ENCODE peak calls at places on chromosome 5, in nine cellular contexts. C is H54, R is kidney tubule cell, Q is IMR-90, V is transverse colon, M is hypothalamus, B is progenitor cell of endocrine pancreas, E is EL, W is NCI-H1105 treated with DMSO at 0.1 percent for 48 hours. D is an unnamed sample.

GRCh38 chr5:1035421-1036405 is 27.1 kb downstream of the NKD2 start:
- DNase-seq in R (no peak), M (no peak), C (no peak), B (no peak), E (no peak), W (no peak), Q (no peak), V (no peak), D (no peak)

GRCh38 chr5:34648522-34649158 is 7.5 kb upstream of the RAI14 start:
- DNase-seq in B (no peak), R (peak), C (no peak), M (no peak), V (no peak), Q (no peak), E (peak), W (no peak), D (no peak)

GRCh38 chr5:67748165-67748690 is 467.3 kb upstream of the PIK3R1 start:
- DNase-seq in M (no peak), B (no peak), Q (no peak), C (no peak), E (no peak), W (no peak), V (no peak), R (no peak), D (no peak)

GRCh38 chr5:86500947-86501346 is 116.8 kb upstream of the COX7C start:
- DNase-seq in V (no peak), E (no peak), R (peak), W (no peak), B (no peak), M (no peak), C (no peak), Q (no peak), D (no peak)

GRCh38 chr5:74641778-74642542 is 1.4 kb upstream of the ENC1 start:
- DNase-seq in Q (peak), B (no peak), W (no peak), C (no peak), E (peak), V (peak), M (peak), R (peak), D (peak)

GRCh38 chr5:128538249-128539037 is 398 bp upstream of the FBN2 start:
- DNase-seq in E (peak), M (no peak), W (no peak), V (peak), C (no peak), Q (peak), R (peak), B (peak), D (no peak)

GRCh38 chr5:80318212-80318611 is 1.6 kb upstream of the SPZ1 start:
- DNase-seq in M (no peak), B (no peak), E (no peak), V (no peak), R (no peak), W (no peak), Q (peak), C (no peak), D (no peak)

GRCh38 chr5:94983861-94984535 is 300.9 kb downstream of the MCTP1 start:
- DNase-seq in M (no peak), Q (peak), B (no peak), E (peak), C (peak), W (no peak), V (no peak), R (no peak), D (no peak)

GRCh38 chr5:67672633-67673032 is 476.0 kb upstream of the CD180 start:
- DNase-seq in Q (no peak), W (no peak), E (peak), C (no peak), R (peak), B (no peak), M (no peak), V (no peak), D (no peak)

GRCh38 chr5:179731791-179732411 is 721 bp upstream of the MAML1 start:
- DNase-seq in W (no peak), M (no peak), B (no peak), V (peak), Q (peak), E (peak), C (peak), R (no peak), D (peak)

GRCh38 chr5:60677831-60678664 is 21.9 kb downstream of the DEPDC1B start:
- DNase-seq in C (no peak), Q (peak), B (no peak), W (peak), V (peak), M (no peak), E (peak), R (peak), D (no peak)

GRCh38 chr5:165321912-165322311 is 1816.5 kb downstream of the MAT2B start:
- DNase-seq in Q (peak), E (no peak), M (no peak), B (no peak), C (no peak), V (no peak), W (no peak), R (peak), D (no peak)

GRCh38 chr5:103475629-103476240 is 86.9 kb downstream of the NUDT12 start:
- DNase-seq in C (peak), M (no peak), B (no peak), W (peak), V (no peak), E (peak), R (peak), Q (peak), D (no peak)

GRCh38 chr5:142353093-142353472 is 28.3 kb upstream of the SPRY4 start:
- DNase-seq in C (no peak), Q (no peak), E (no peak), V (no peak), W (no peak), R (no peak), B (no peak), M (no peak), D (no peak)

GRCh38 chr5:157351386-157352089 is 85.6 kb downstream of the CYFIP2 start:
- DNase-seq in E (no peak), V (no peak), M (no peak), W (no peak), B (no peak), Q (no peak), C (no peak), R (no peak), D (no peak)

GRCh38 chr5:31231171-31231570 is 37.7 kb downstream of the CDH6 start:
- DNase-seq in V (no peak), E (peak), R (no peak), Q (peak), C (no peak), W (no peak), B (no peak), M (no peak), D (no peak)

GRCh38 chr5:117497626-117498025 is 923.0 kb upstream of the SEMA6A start:
- DNase-seq in V (no peak), E (no peak), C (no peak), B (no peak), Q (no peak), M (no peak), W (no peak), R (no peak), D (no peak)

GRCh38 chr5:88889165-88890069 is 6.4 kb upstream of the MEF2C start:
- DNase-seq in W (no peak), E (no peak), V (peak), M (peak), Q (peak), R (peak), B (peak), C (peak), D (no peak)

GRCh38 chr5:161086456-161086855 is 234.4 kb upstream of the ATP10B start:
- DNase-seq in W (no peak), V (no peak), C (no peak), E (peak), R (peak), M (no peak), Q (peak), B (no peak), D (no peak)

GRCh38 chr5:1479581-1480188 is 34.4 kb upstream of the SLC6A3 start:
- DNase-seq in Q (peak), B (no peak), M (no peak), V (peak), R (peak), E (no peak), C (peak), W (no peak), D (peak)

GRCh38 chr5:67063791-67064190 is 132.8 kb downstream of the CD180 start:
- DNase-seq in E (peak), W (no peak), R (no peak), Q (peak), B (no peak), V (no peak), C (no peak), M (no peak), D (no peak)

GRCh38 chr5:180103487-180103886 is 31.9 kb upstream of the RNF130 start:
- DNase-seq in M (no peak), Q (no peak), W (no peak), R (no peak), B (no peak), E (no peak), C (no peak), V (no peak), D (no peak)

GRCh38 chr5:135976216-135976615 is 21.4 kb upstream of the LECT2 start:
- DNase-seq in B (no peak), E (no peak), Q (no peak), R (no peak), V (no peak), M (no peak), W (no peak), C (no peak), D (no peak)

GRCh38 chr5:78731884-78732283 is 83.3 kb upstream of the LHFPL2 start:
- DNase-seq in W (no peak), M (no peak), V (no peak), B (no peak), E (peak), C (no peak), Q (peak), R (no peak), D (no peak)

GRCh38 chr5:100905259-100905914 is 2.3 kb upstream of the ST8SIA4 start:
- DNase-seq in M (no peak), W (no peak), Q (no peak), E (no peak), B (no peak), C (no peak), V (no peak), R (no peak), D (peak)

GRCh38 chr5:162565-163337 is 28.5 kb upstream of the LRRC14B start:
- DNase-seq in B (no peak), M (no peak), V (no peak), R (no peak), W (no peak), Q (no peak), C (no peak), E (no peak), D (no peak)

GRCh38 chr5:163634061-163634460 is 128.6 kb downstream of the MAT2B start:
- DNase-seq in Q (no peak), M (no peak), V (no peak), E (no peak), R (no peak), W (no peak), C (no peak), B (no peak), D (no peak)

GRCh38 chr5:132363431-132364112 is 5.9 kb upstream of the SLC22A5 start:
- DNase-seq in E (peak), Q (peak), V (no peak), W (peak), R (peak), B (no peak), M (no peak), C (peak), D (peak)

GRCh38 chr5:56699588-56699987 is 115.8 kb upstream of the MAP3K1 start:
- DNase-seq in V (no peak), C (no peak), W (no peak), Q (no peak), E (no peak), B (no peak), R (no peak), M (no peak), D (no peak)

GRCh38 chr5:150486402-150487198 is 21.3 kb upstream of the NDST1 start:
- DNase-seq in M (peak), Q (peak), B (peak), C (no peak), E (peak), R (peak), W (peak), V (peak), D (peak)